ENCODE peak calls at places on chromosomes 12 and 14, in seven cellular contexts. One of them, this sample, is unnamed.

GRCh38 chr14:55237999-55238680 is 33.1 kb upstream of the FBXO34 start:
- DNase-seq in C1 segment of cervical spinal cord: no peak
- DNase-seq in heart right ventricle: no peak
- DNase-seq in neural crest cell: no peak
- DNase-seq in H9: no peak
- DNase-seq in GM20000: no peak
- DNase-seq in ureter: no peak
- DNase-seq in this sample: no peak

GRCh38 chr12:94832780-94833760 is 170.4 kb downstream of the NDUFA12 start:
- DNase-seq in C1 segment of cervical spinal cord: no peak
- DNase-seq in heart right ventricle: no peak
- DNase-seq in neural crest cell: no peak
- DNase-seq in H9: peak
- DNase-seq in GM20000: no peak
- DNase-seq in ureter: no peak
- DNase-seq in this sample: no peak

GRCh38 chr12:39510001-39510400 is 67.1 kb upstream of the KIF21A start:
- DNase-seq in C1 segment of cervical spinal cord: no peak
- DNase-seq in heart right ventricle: no peak
- DNase-seq in neural crest cell: no peak
- DNase-seq in H9: no peak
- DNase-seq in GM20000: no peak
- DNase-seq in ureter: no peak
- DNase-seq in this sample: no peak

GRCh38 chr12:109710747-109711595 is 2.7 kb upstream of the FAM222A start:
- DNase-seq in C1 segment of cervical spinal cord: no peak
- DNase-seq in heart right ventricle: no peak
- DNase-seq in neural crest cell: peak
- DNase-seq in H9: no peak
- DNase-seq in GM20000: no peak
- DNase-seq in ureter: no peak
- DNase-seq in this sample: no peak

GRCh38 chr14:50362791-50363733 is 33.6 kb downstream of the CDKL1 start:
- DNase-seq in C1 segment of cervical spinal cord: no peak
- DNase-seq in heart right ventricle: no peak
- DNase-seq in neural crest cell: no peak
- DNase-seq in H9: no peak
- DNase-seq in GM20000: peak
- DNase-seq in ureter: peak
- DNase-seq in this sample: no peak

GRCh38 chr14:56742391-56742790 is 67.9 kb downstream of the OTX2 start:
- DNase-seq in C1 segment of cervical spinal cord: no peak
- DNase-seq in heart right ventricle: no peak
- DNase-seq in neural crest cell: no peak
- DNase-seq in H9: no peak
- DNase-seq in GM20000: no peak
- DNase-seq in ureter: no peak
- DNase-seq in this sample: no peak

GRCh38 chr14:75427482-75428229 is at the start of gene JDP2:
- DNase-seq in C1 segment of cervical spinal cord: peak
- DNase-seq in heart right ventricle: peak
- DNase-seq in neural crest cell: peak
- DNase-seq in H9: peak
- DNase-seq in GM20000: peak
- DNase-seq in ureter: peak
- DNase-seq in this sample: peak

GRCh38 chr12:89593873-89594272 is 68.0 kb upstream of the POC1B start:
- DNase-seq in C1 segment of cervical spinal cord: no peak
- DNase-seq in heart right ventricle: no peak
- DNase-seq in neural crest cell: no peak
- DNase-seq in H9: no peak
- DNase-seq in GM20000: no peak
- DNase-seq in ureter: no peak
- DNase-seq in this sample: no peak

GRCh38 chr14:105411985-105412767 is 7.5 kb upstream of the MTA1 start:
- DNase-seq in C1 segment of cervical spinal cord: no peak
- DNase-seq in heart right ventricle: no peak
- DNase-seq in neural crest cell: no peak
- DNase-seq in H9: no peak
- DNase-seq in GM20000: no peak
- DNase-seq in ureter: no peak
- DNase-seq in this sample: no peak

GRCh38 chr12:116591608-116592115 is 32.5 kb downstream of the MAP1LC3B2 start:
- DNase-seq in C1 segment of cervical spinal cord: no peak
- DNase-seq in heart right ventricle: no peak
- DNase-seq in neural crest cell: no peak
- DNase-seq in H9: no peak
- DNase-seq in GM20000: no peak
- DNase-seq in ureter: no peak
- DNase-seq in this sample: no peak

GRCh38 chr12:44618960-44619359 is 257.2 kb downstream of the NELL2 start:
- DNase-seq in C1 segment of cervical spinal cord: no peak
- DNase-seq in heart right ventricle: no peak
- DNase-seq in neural crest cell: no peak
- DNase-seq in H9: no peak
- DNase-seq in GM20000: no peak
- DNase-seq in ureter: no peak
- DNase-seq in this sample: no peak

GRCh38 chr14:104436047-104436531 is 143.5 kb upstream of the C14orf180 start:
- DNase-seq in C1 segment of cervical spinal cord: no peak
- DNase-seq in heart right ventricle: peak
- DNase-seq in neural crest cell: no peak
- DNase-seq in H9: peak
- DNase-seq in GM20000: peak
- DNase-seq in ureter: peak
- DNase-seq in this sample: no peak

GRCh38 chr12:77625441-77625840 is 205.3 kb upstream of the NAV3 start:
- DNase-seq in C1 segment of cervical spinal cord: no peak
- DNase-seq in heart right ventricle: no peak
- DNase-seq in neural crest cell: no peak
- DNase-seq in H9: no peak
- DNase-seq in GM20000: no peak
- DNase-seq in ureter: no peak
- DNase-seq in this sample: peak

GRCh38 chr14:72521045-72521444 is 372.9 kb downstream of the DPF3 start:
- DNase-seq in C1 segment of cervical spinal cord: no peak
- DNase-seq in heart right ventricle: no peak
- DNase-seq in neural crest cell: no peak
- DNase-seq in H9: no peak
- DNase-seq in GM20000: no peak
- DNase-seq in ureter: no peak
- DNase-seq in this sample: no peak

GRCh38 chr14:26403760-26404159 is 194.1 kb downstream of the NOVA1 start:
- DNase-seq in C1 segment of cervical spinal cord: no peak
- DNase-seq in heart right ventricle: no peak
- DNase-seq in neural crest cell: no peak
- DNase-seq in H9: no peak
- DNase-seq in GM20000: no peak
- DNase-seq in ureter: no peak
- DNase-seq in this sample: no peak

GRCh38 chr12:122394626-122395194 is 27.8 kb downstream of the CLIP1 start:
- DNase-seq in C1 segment of cervical spinal cord: no peak
- DNase-seq in heart right ventricle: no peak
- DNase-seq in neural crest cell: no peak
- DNase-seq in H9: no peak
- DNase-seq in GM20000: no peak
- DNase-seq in ureter: no peak
- DNase-seq in this sample: no peak

GRCh38 chr14:35296505-35296904 is 4.3 kb downstream of the PSMA6 start:
- DNase-seq in C1 segment of cervical spinal cord: no peak
- DNase-seq in heart right ventricle: no peak
- DNase-seq in neural crest cell: no peak
- DNase-seq in H9: no peak
- DNase-seq in GM20000: no peak
- DNase-seq in ureter: no peak
- DNase-seq in this sample: no peak

GRCh38 chr12:121917950-121918678 is at the start of gene CFAP251:
- DNase-seq in C1 segment of cervical spinal cord: peak
- DNase-seq in heart right ventricle: peak
- DNase-seq in neural crest cell: peak
- DNase-seq in H9: peak
- DNase-seq in GM20000: peak
- DNase-seq in ureter: peak
- DNase-seq in this sample: peak

GRCh38 chr12:54935235-54935951 is 49.2 kb downstream of the TESPA1 start:
- DNase-seq in C1 segment of cervical spinal cord: no peak
- DNase-seq in heart right ventricle: no peak
- DNase-seq in neural crest cell: no peak
- DNase-seq in H9: no peak
- DNase-seq in GM20000: peak
- DNase-seq in ureter: no peak
- DNase-seq in this sample: peak

GRCh38 chr12:70646850-70647249 is 9.6 kb upstream of the PTPRB start:
- DNase-seq in C1 segment of cervical spinal cord: no peak
- DNase-seq in heart right ventricle: no peak
- DNase-seq in neural crest cell: no peak
- DNase-seq in H9: no peak
- DNase-seq in GM20000: no peak
- DNase-seq in ureter: no peak
- DNase-seq in this sample: no peak

GRCh38 chr12:63779498-63780481 is at the start of gene RXYLT1:
- DNase-seq in C1 segment of cervical spinal cord: peak
- DNase-seq in heart right ventricle: peak
- DNase-seq in neural crest cell: peak
- DNase-seq in H9: peak
- DNase-seq in GM20000: peak
- DNase-seq in ureter: peak
- DNase-seq in this sample: peak

GRCh38 chr12:52335598-52336262 is 14.5 kb upstream of the KRT83 start:
- DNase-seq in C1 segment of cervical spinal cord: no peak
- DNase-seq in heart right ventricle: no peak
- DNase-seq in neural crest cell: no peak
- DNase-seq in H9: no peak
- DNase-seq in GM20000: no peak
- DNase-seq in ureter: no peak
- DNase-seq in this sample: no peak

GRCh38 chr12:100715976-100716657 is 78.5 kb upstream of the ANO4 start:
- DNase-seq in C1 segment of cervical spinal cord: no peak
- DNase-seq in heart right ventricle: no peak
- DNase-seq in neural crest cell: no peak
- DNase-seq in H9: peak
- DNase-seq in GM20000: no peak
- DNase-seq in ureter: no peak
- DNase-seq in this sample: no peak

GRCh38 chr14:103014466-103015319 is 42.7 kb downstream of the CDC42BPB start:
- DNase-seq in C1 segment of cervical spinal cord: no peak
- DNase-seq in heart right ventricle: no peak
- DNase-seq in neural crest cell: no peak
- DNase-seq in H9: peak
- DNase-seq in GM20000: no peak
- DNase-seq in ureter: no peak
- DNase-seq in this sample: peak

GRCh38 chr14:61103541-61104339 is 122.7 kb downstream of the SLC38A6 start:
- DNase-seq in C1 segment of cervical spinal cord: no peak
- DNase-seq in heart right ventricle: no peak
- DNase-seq in neural crest cell: no peak
- DNase-seq in H9: peak
- DNase-seq in GM20000: peak
- DNase-seq in ureter: peak
- DNase-seq in this sample: peak

GRCh38 chr12:30806989-30807694 is 52.4 kb upstream of the CAPRIN2 start:
- DNase-seq in C1 segment of cervical spinal cord: no peak
- DNase-seq in heart right ventricle: no peak
- DNase-seq in neural crest cell: no peak
- DNase-seq in H9: peak
- DNase-seq in GM20000: peak
- DNase-seq in ureter: peak
- DNase-seq in this sample: peak

GRCh38 chr12:52343550-52343949 is 22.4 kb upstream of the KRT83 start:
- DNase-seq in C1 segment of cervical spinal cord: no peak
- DNase-seq in heart right ventricle: no peak
- DNase-seq in neural crest cell: no peak
- DNase-seq in H9: no peak
- DNase-seq in GM20000: no peak
- DNase-seq in ureter: no peak
- DNase-seq in this sample: no peak

GRCh38 chr14:30656190-30656632 is 34.1 kb downstream of the SCFD1 start:
- DNase-seq in C1 segment of cervical spinal cord: no peak
- DNase-seq in heart right ventricle: no peak
- DNase-seq in neural crest cell: peak
- DNase-seq in H9: peak
- DNase-seq in GM20000: peak
- DNase-seq in ureter: no peak
- DNase-seq in this sample: peak

GRCh38 chr14:105386581-105387529 is 11.5 kb upstream of the TEX22 start:
- DNase-seq in C1 segment of cervical spinal cord: no peak
- DNase-seq in heart right ventricle: no peak
- DNase-seq in neural crest cell: no peak
- DNase-seq in H9: no peak
- DNase-seq in GM20000: no peak
- DNase-seq in ureter: no peak
- DNase-seq in this sample: no peak

GRCh38 chr12:65655074-65655493 is 169.2 kb upstream of the HMGA2 start:
- DNase-seq in C1 segment of cervical spinal cord: no peak
- DNase-seq in heart right ventricle: no peak
- DNase-seq in neural crest cell: no peak
- DNase-seq in H9: no peak
- DNase-seq in GM20000: no peak
- DNase-seq in ureter: no peak
- DNase-seq in this sample: no peak

GRCh38 chr12:111838353-111838752 is 3.7 kb upstream of the MAPKAPK5 start:
- DNase-seq in C1 segment of cervical spinal cord: no peak
- DNase-seq in heart right ventricle: no peak
- DNase-seq in neural crest cell: no peak
- DNase-seq in H9: no peak
- DNase-seq in GM20000: no peak
- DNase-seq in ureter: no peak
- DNase-seq in this sample: no peak

GRCh38 chr12:116712458-116713303 is 25.2 kb downstream of the SPRING1 start:
- DNase-seq in C1 segment of cervical spinal cord: no peak
- DNase-seq in heart right ventricle: no peak
- DNase-seq in neural crest cell: no peak
- DNase-seq in H9: no peak
- DNase-seq in GM20000: no peak
- DNase-seq in ureter: no peak
- DNase-seq in this sample: peak

GRCh38 chr12:61538951-61539350 is 721.3 kb upstream of the USP15 start:
- DNase-seq in C1 segment of cervical spinal cord: no peak
- DNase-seq in heart right ventricle: no peak
- DNase-seq in neural crest cell: no peak
- DNase-seq in H9: no peak
- DNase-seq in GM20000: no peak
- DNase-seq in ureter: no peak
- DNase-seq in this sample: no peak

GRCh38 chr14:96978525-96979272 is 181.5 kb downstream of the VRK1 start:
- DNase-seq in C1 segment of cervical spinal cord: no peak
- DNase-seq in heart right ventricle: no peak
- DNase-seq in neural crest cell: no peak
- DNase-seq in H9: no peak
- DNase-seq in GM20000: no peak
- DNase-seq in ureter: no peak
- DNase-seq in this sample: no peak

GRCh38 chr12:94207467-94208432 is 59.4 kb downstream of the PLXNC1 start:
- DNase-seq in C1 segment of cervical spinal cord: no peak
- DNase-seq in heart right ventricle: no peak
- DNase-seq in neural crest cell: no peak
- DNase-seq in H9: no peak
- DNase-seq in GM20000: peak
- DNase-seq in ureter: no peak
- DNase-seq in this sample: no peak

GRCh38 chr14:106129274-106129673 is 602.9 kb downstream of the TMEM121 start:
- DNase-seq in C1 segment of cervical spinal cord: no peak
- DNase-seq in heart right ventricle: no peak
- DNase-seq in neural crest cell: no peak
- DNase-seq in H9: no peak
- DNase-seq in GM20000: no peak
- DNase-seq in ureter: no peak
- DNase-seq in this sample: no peak

This sample was measured in RWPE1.